ENCODE peak calls at places on chromosomes 5 and 9, in four cellular contexts. H is effector memory CD4-positive, alpha-beta T cell; M is fibroblast of lung; D is lower lobe of right lung. R is an unnamed sample. For H3K9me3, the result is how much of the 10 kb centered on the place peaks cover.

GRCh38 chr5:76649140-76649539 is 25.9 kb upstream of the F2RL2 start:
- DNase-seq in H (no peak), M (no peak), D (no peak), R (no peak)

GRCh38 chr5:96120120-96120519 is 158.5 kb upstream of the ELL2 start:
- DNase-seq in H (no peak), M (no peak), D (no peak), R (no peak)

GRCh38 chr5:152092580-152092979 is 167.9 kb upstream of the GLRA1 start:
- DNase-seq in H (no peak), M (peak), D (no peak), R (no peak)

GRCh38 chr9:70901741-70902140 is 219.7 kb downstream of the TRPM3 start:
- DNase-seq in H (no peak), M (peak), D (no peak), R (no peak)

GRCh38 chr9:98897745-98898144 is 46.0 kb upstream of the COL15A1 start:
- DNase-seq in H (no peak), M (peak), D (no peak), R (no peak)

GRCh38 chr5:73883646-73884045 is 257.6 kb downstream of the ARHGEF28 start:
- DNase-seq in H (no peak), M (peak), D (no peak), R (no peak)

GRCh38 chr9:42388846-42389245 is 205.4 kb downstream of the SPATA31A6 start:
- DNase-seq in H (no peak), M (no peak), D (no peak), R (no peak)

GRCh38 chr9:128374221-128374675 is 3.1 kb downstream of the URM1 start:
- DNase-seq in H (no peak), M (no peak), D (no peak), R (no peak)

GRCh38 chr5:133779828-133780475 is 167.6 kb upstream of the FSTL4 start:
- DNase-seq in H (no peak), M (no peak), D (no peak), R (no peak)

GRCh38 chr5:88304356-88304755 is 35.7 kb upstream of the TMEM161B start:
- DNase-seq in H (no peak), M (no peak), D (no peak), R (no peak)

GRCh38 chr9:33718987-33719386 is 76.4 kb upstream of the PRSS3 start:
- DNase-seq in H (no peak), M (peak), D (peak), R (no peak)

GRCh38 chr9:76302947-76303550 is 91.2 kb downstream of the RFK start:
- DNase-seq in H (no peak), M (peak), D (no peak), R (peak)

GRCh38 chr5:31751620-31752019 is 112.7 kb downstream of the PDZD2 start:
- DNase-seq in H (no peak), M (no peak), D (no peak), R (no peak)
- H3K9me3 ChIP-seq in H (under half), M (under half), D (under half), R (under half)

DNA sequence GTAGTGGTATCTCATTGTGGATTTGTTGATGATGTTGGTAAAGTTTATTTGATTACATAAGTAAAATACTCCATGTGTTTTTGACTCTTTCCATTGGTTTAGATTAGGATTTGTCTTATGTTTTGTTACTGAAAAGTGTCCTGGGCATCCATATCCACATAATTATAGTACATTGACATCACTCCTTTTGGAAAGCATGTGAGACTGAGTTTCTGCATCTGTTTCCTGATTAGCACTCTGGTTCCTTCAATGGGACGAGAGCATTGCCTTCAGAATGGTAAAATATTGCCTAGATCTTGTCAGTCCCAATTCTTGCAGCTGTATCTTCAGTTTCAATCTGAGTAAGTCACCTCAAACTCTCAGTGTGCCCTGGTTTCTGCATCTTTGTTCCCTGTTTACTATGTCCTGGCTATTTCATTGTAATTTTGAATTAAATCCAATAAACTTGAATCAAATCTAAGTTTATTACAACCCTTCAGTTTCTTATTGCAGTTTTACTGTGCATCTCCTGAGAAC is 128.1 kb downstream of the FBXO38 start:
- DNase-seq in H (no peak), M (no peak), D (no peak), R (no peak)
- H3K4me3 ChIP-seq in H (no peak), M (no peak), D (no peak), R (no peak)

DNA sequence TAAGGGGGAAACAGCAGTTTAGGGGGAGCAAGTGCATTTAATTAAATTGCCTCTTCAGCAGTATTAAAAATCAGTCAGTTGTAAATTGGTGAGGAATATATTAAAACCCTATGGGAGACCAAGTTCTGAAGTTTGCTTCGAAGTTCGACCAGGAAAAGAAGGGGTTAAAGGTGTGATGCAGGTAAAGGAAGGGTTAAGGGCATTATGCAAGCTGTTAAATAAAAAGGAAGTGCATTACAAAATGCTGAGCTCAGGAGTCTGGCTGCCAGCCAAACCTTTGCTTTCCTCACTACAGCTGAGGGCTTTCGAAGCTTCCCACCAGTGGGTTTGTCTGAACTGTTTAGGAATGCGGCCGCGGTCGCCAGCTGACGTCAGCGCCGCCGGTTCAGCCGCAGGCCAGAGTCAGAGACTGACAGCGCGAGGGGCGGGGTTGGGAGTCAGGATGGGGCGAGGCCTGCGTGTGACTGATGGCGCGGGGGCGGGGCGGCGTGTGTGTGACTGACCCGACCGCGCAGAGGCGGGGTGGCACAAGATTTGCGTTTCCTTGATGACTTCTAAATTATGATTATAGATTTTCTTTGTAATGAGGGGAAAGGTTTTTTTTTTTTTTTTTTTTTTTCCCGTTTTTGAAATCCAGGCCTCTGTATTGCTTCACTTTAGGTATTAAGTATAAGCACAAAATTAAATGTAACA is 76.6 kb downstream of the ZSWIM6 start:
- DNase-seq in H (peak), M (peak), D (peak), R (peak)
- H3K27ac ChIP-seq in H (peak), M (peak), D (no peak), R (no peak)

GRCh38 chr5:180253036-180253824 is 38.7 kb downstream of the MAPK9 start:
- DNase-seq in H (no peak), M (no peak), D (no peak), R (peak)
- H3K9me3 ChIP-seq in H (under half), M (under half), D (half or more), R (half or more)

GRCh38 chr9:5608298-5609254 is 20.3 kb upstream of the RIC1 start:
- DNase-seq in H (no peak), M (no peak), D (no peak), R (no peak)
- H3K4me3 ChIP-seq in H (no peak), M (peak), D (peak), R (no peak)

GRCh38 chr9:212265-212664 is 2.4 kb upstream of the DOCK8 start:
- DNase-seq in H (no peak), M (no peak), D (no peak), R (no peak)

GRCh38 chr9:215631-216155 is 1.0 kb downstream of the DOCK8 start:
- DNase-seq in H (no peak), M (no peak), D (no peak), R (no peak)

GRCh38 chr9:211036-211435 is 3.6 kb upstream of the DOCK8 start:
- DNase-seq in H (no peak), M (no peak), D (no peak), R (no peak)

GRCh38 chr9:211557-211956 is 3.1 kb upstream of the DOCK8 start:
- DNase-seq in H (no peak), M (no peak), D (no peak), R (no peak)

DNA sequence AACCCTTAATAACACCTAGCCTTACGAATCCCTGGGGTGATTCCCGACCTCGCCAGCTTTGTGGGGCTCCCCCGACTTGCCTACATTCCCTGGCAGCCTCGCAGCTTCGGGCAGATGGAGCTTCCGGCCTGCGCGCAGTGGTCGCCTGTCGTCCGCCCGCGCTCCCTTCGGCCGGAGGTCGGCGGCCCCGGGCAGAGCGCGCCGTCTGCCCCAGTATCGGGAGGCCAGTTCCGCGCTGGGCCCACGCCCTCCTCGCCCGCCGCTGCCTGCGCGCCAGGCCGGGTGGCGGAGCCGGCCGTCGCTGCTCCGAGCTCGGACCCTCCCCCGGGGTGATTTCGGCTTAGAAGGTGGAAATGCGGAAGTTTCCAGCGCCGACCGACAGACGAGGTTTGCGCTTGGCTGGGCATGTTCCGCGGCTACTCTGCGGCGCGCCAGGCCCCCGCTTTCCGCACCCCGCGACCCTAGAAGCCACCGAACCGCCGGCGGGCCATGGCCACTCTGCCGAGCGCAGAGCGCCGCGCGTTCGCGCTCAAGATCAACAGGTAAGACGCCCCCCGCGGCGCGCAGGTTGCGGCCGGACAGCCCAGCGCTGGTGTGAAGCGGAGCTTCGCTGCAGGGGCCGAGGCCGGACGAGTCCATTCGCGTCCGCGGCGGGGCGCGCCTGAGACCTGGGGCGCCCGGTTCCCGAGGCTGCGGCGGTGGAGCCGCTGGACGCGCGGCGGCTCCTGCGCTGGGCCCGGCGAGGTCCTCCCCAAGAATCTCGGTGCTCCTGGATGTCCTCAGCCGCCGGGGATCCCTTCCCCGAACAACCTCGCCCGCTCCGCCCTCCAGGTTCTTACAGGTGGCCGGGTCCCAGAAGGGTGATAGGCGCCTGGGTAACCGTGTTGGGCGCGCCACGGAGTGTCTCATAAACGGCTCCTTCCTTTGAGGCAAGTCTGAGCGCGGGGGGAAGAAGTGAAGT is at the start of gene DOCK8:
- DNase-seq in H (peak), M (peak), D (peak), R (peak)
- H3K27ac ChIP-seq in H (peak), M (no peak), D (peak), R (no peak)

GRCh38 chr5:112930082-112930344 is 8.0 kb upstream of the REEP5 start:
- DNase-seq in H (no peak), M (no peak), D (no peak), R (peak)
- H3K9me3 ChIP-seq in H (under half), M (under half), D (under half), R (under half)

GRCh38 chr5:149413477-149414210 is 34.6 kb upstream of the IL17B start:
- DNase-seq in H (no peak), M (no peak), D (no peak), R (no peak)
- H3K4me3 ChIP-seq in H (no peak), M (no peak), D (peak), R (no peak)

DNA sequence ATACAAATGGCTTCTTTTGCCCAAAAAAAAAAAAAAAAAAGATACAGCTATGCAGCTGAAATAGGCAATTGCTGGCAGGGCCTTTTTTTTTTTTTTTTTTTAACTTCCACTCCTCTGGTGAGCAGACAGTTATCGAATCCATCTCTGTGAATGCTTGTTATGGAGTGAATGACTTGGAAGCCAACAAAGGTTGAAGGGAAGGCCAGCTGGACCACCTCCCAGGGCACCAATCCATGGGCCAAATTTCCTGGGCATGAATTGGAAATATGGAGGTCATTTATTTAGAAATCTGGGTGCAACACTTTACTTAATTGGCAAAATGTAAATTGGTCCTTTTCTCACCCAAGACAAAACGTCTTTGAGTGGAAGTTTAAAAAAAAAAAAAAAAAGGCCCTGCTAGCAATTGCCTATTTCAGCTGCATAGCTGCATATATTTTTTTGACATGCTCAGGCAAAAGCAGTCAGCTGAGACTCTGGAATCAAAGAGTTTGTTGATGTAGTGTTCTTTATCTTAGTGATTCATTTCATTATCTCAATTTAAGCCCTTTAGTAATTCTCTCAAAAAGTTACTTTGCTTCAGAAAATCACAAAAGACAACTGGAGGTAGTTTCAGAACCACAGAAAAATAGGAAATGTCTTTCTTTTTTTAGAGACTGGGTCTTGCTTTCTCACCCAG is 392.2 kb upstream of the KLF4 start:
- DNase-seq in H (no peak), M (peak), D (no peak), R (no peak)
- H3K27ac ChIP-seq in H (no peak), M (no peak), D (no peak), R (no peak)

R was measured in DND-41.